ENCODE peak calls at places on chromosomes 1 and 21, in nine cellular contexts. C, P, H, R, V, X, N, K and U are unnamed samples.
A peak's percentile ranks its signal among the peaks of the same experiment; 100 is the strongest.

GRCh38 chr1:56378376-56379070 is 200.8 kb downstream of the PLPP3 start:
- DNase-seq in N (no peak), R (no peak), C (peak; percentile 52), X (no peak), V (no peak), K (no peak), H (peak; percentile 70), P (no peak), U (no peak)

GRCh38 chr1:232620356-232620841 is 9.5 kb downstream of the SIPA1L2 start:
- DNase-seq in K (peak; percentile 82), V (peak; percentile 19), P (no peak), R (peak; percentile 9), C (no peak), X (no peak), H (peak; percentile 92), N (no peak), U (no peak)

GRCh38 chr1:215958836-215959235 is 391.7 kb downstream of the KCTD3 start:
- DNase-seq in P (no peak), K (no peak), C (no peak), V (no peak), R (no peak), N (no peak), H (no peak), X (no peak), U (no peak)

GRCh38 chr1:23126200-23126599 is 42.5 kb downstream of the LUZP1 start:
- DNase-seq in X (no peak), P (no peak), V (no peak), N (no peak), R (no peak), C (no peak), H (no peak), K (no peak), U (no peak)

GRCh38 chr1:151340870-151341754 is 5.9 kb downstream of the RFX5 start:
- DNase-seq in V (peak; percentile 6), N (peak; percentile 61), H (peak; percentile 87), P (peak; percentile 24), C (peak; percentile 83), K (peak; percentile 83), X (peak; percentile 62), R (peak; percentile 79), U (peak; percentile 40)

GRCh38 chr1:157515709-157516108 is 36.6 kb downstream of the FCRL5 start:
- DNase-seq in V (no peak), H (no peak), X (no peak), P (no peak), C (no peak), K (no peak), R (no peak), N (no peak), U (no peak)

GRCh38 chr1:62589321-62589720 is 8.0 kb upstream of the ANGPTL3 start:
- DNase-seq in N (no peak), R (no peak), X (no peak), P (no peak), C (no peak), V (no peak), K (no peak), H (no peak), U (no peak)

GRCh38 chr1:17239420-17239819 is 9.5 kb upstream of the PADI3 start:
- DNase-seq in P (no peak), H (peak; percentile 56), C (peak; percentile 88), X (peak; percentile 81), V (no peak), R (peak; percentile 93), K (peak; percentile 20), N (peak; percentile 67), U (peak; percentile 44)

GRCh38 chr1:147266381-147266780 is 23.9 kb downstream of the CHD1L start:
- DNase-seq in V (no peak), H (no peak), N (no peak), P (no peak), K (peak; percentile 67), R (no peak), X (no peak), C (no peak), U (no peak)

GRCh38 chr1:227072991-227073390 is 132.9 kb downstream of the COQ8A start:
- DNase-seq in H (no peak), C (no peak), N (peak; percentile 10), R (no peak), X (no peak), K (no peak), P (no peak), V (no peak), U (no peak)

GRCh38 chr1:11967028-11967547 is 13.2 kb upstream of the MFN2 start:
- DNase-seq in R (no peak), V (no peak), H (peak; percentile 15), X (peak; percentile 44), N (peak; percentile 78), C (peak; percentile 85), K (no peak), P (no peak), U (peak; percentile 45)

GRCh38 chr1:165364432-165365133 is 8.1 kb upstream of the LMX1A start:
- DNase-seq in N (no peak), V (no peak), H (no peak), X (no peak), R (peak; percentile 56), C (no peak), K (no peak), P (no peak), U (no peak)

GRCh38 chr1:160256396-160257046 is 5.8 kb downstream of the DCAF8 start:
- DNase-seq in R (peak; percentile 47), P (no peak), C (no peak), N (no peak), K (no peak), V (no peak), X (no peak), H (no peak), U (no peak)

GRCh38 chr1:209635850-209636249 is 16.4 kb downstream of the LAMB3 start:
- DNase-seq in P (no peak), X (no peak), R (no peak), C (no peak), N (no peak), V (no peak), K (no peak), H (no peak), U (no peak)

GRCh38 chr1:76055987-76056386 is 18.6 kb upstream of the ST6GALNAC3 start:
- DNase-seq in K (no peak), C (no peak), P (no peak), R (no peak), H (no peak), N (no peak), X (no peak), V (no peak), U (no peak)

GRCh38 chr1:221801773-221802516 is 60.1 kb upstream of the DUSP10 start:
- DNase-seq in P (no peak), N (no peak), X (no peak), C (no peak), K (no peak), H (no peak), R (peak; percentile 53), V (no peak), U (no peak)

GRCh38 chr1:95974586-95974985 is 740.6 kb downstream of the RWDD3 start:
- DNase-seq in N (no peak), R (peak; percentile 4), H (no peak), C (no peak), K (no peak), V (no peak), P (no peak), X (no peak), U (no peak)

GRCh38 chr1:225349826-225350225 is 78.0 kb downstream of the LBR start:
- DNase-seq in X (no peak), P (no peak), N (no peak), V (no peak), K (no peak), C (no peak), R (no peak), H (no peak), U (no peak)

GRCh38 chr1:53471000-53471399 is 11.8 kb downstream of the DMRTB1 start:
- DNase-seq in C (no peak), H (no peak), R (no peak), V (no peak), K (no peak), N (no peak), X (no peak), P (no peak), U (no peak)

GRCh38 chr1:45584351-45585109 is 689 bp downstream of the NASP start:
- DNase-seq in V (peak; percentile 82), H (peak; percentile 99), N (peak; percentile 92), P (peak; percentile 84), C (peak; percentile 91), X (peak; percentile 93), K (peak; percentile 88), R (peak; percentile 82), U (peak; percentile 92)

GRCh38 chr1:44501022-44501910 is 96.2 kb downstream of the RNF220 start:
- DNase-seq in R (no peak), C (no peak), K (peak; percentile 92), N (no peak), V (peak; percentile 82), H (no peak), P (no peak), X (no peak), U (no peak)

GRCh38 chr1:90940746-90941145 is 81.1 kb downstream of the ZNF644 start:
- DNase-seq in H (no peak), P (no peak), C (no peak), N (no peak), V (no peak), R (no peak), K (no peak), X (no peak), U (no peak)

GRCh38 chr1:2174348-2175054 is 20.1 kb downstream of the FAAP20 start:
- DNase-seq in K (no peak), X (peak; percentile 67), C (peak; percentile 71), V (peak; percentile 45), P (peak; percentile 29), N (peak; percentile 88), H (peak; percentile 66), R (peak; percentile 40), U (peak; percentile 34)

GRCh38 chr21:35086357-35086756 is 37.3 kb upstream of the RUNX1 start:
- DNase-seq in H (no peak), R (peak; percentile 41), V (no peak), P (no peak), K (no peak), C (no peak), X (no peak), N (no peak), U (no peak)

GRCh38 chr1:95406279-95406678 is 172.3 kb downstream of the RWDD3 start:
- DNase-seq in V (no peak), H (no peak), R (no peak), X (no peak), C (no peak), K (no peak), N (no peak), P (no peak), U (no peak)

GRCh38 chr21:19998450-19998849 is 999.8 kb upstream of the NCAM2 start:
- DNase-seq in X (no peak), R (no peak), C (no peak), P (no peak), N (no peak), K (no peak), V (no peak), H (no peak), U (no peak)

GRCh38 chr1:29297476-29297875 is 61.2 kb downstream of the PTPRU start:
- DNase-seq in P (no peak), X (no peak), R (no peak), N (no peak), K (no peak), V (no peak), H (no peak), C (no peak), U (no peak)

GRCh38 chr1:215544566-215544965 is 22.5 kb upstream of the KCTD3 start:
- DNase-seq in R (no peak), P (no peak), H (no peak), N (no peak), V (no peak), X (no peak), C (no peak), K (no peak), U (no peak)

GRCh38 chr1:84853743-84854721 is 39.0 kb downstream of the LPAR3 start:
- DNase-seq in R (peak; percentile 91), P (no peak), C (no peak), H (no peak), N (peak; percentile 56), V (no peak), K (no peak), X (no peak), U (peak; percentile 45)

GRCh38 chr1:89966666-89967065 is 28.2 kb upstream of the ZNF326 start:
- DNase-seq in C (no peak), H (no peak), P (no peak), N (no peak), R (no peak), X (no peak), V (no peak), K (peak; percentile 38), U (no peak)

GRCh38 chr1:55426619-55427018 is 211.5 kb upstream of the USP24 start:
- DNase-seq in K (no peak), V (no peak), R (no peak), P (no peak), C (peak; percentile 45), N (no peak), X (no peak), H (no peak), U (no peak)